ENCODE peak calls at places on chromosomes 13 and 19, in four cellular contexts. R, M, L and Q are unnamed samples.

GRCh38 chr19:33740811-33741396 is 55.8 kb upstream of the KCTD15 start:
- DNase-seq in L (no peak), R (peak), M (peak), Q (peak)

GRCh38 chr13:60869225-60869624 is 472.2 kb downstream of the TDRD3 start:
- DNase-seq in M (no peak), R (no peak), L (no peak), Q (no peak)

GRCh38 chr13:93690139-93690538 is 463.5 kb downstream of the GPC6 start:
- DNase-seq in M (peak), R (peak), L (no peak), Q (peak)

GRCh38 chr13:88068316-88068715 is 397.1 kb downstream of the SLITRK5 start:
- DNase-seq in L (no peak), R (no peak), M (peak), Q (no peak)

GRCh38 chr13:87821512-87821911 is 150.3 kb downstream of the SLITRK5 start:
- DNase-seq in M (no peak), L (no peak), R (no peak), Q (no peak)

GRCh38 chr13:33078268-33078667 is 62.0 kb downstream of the KL start:
- DNase-seq in M (no peak), R (no peak), L (no peak), Q (no peak)

GRCh38 chr13:108006619-108007018 is 208.7 kb downstream of the LIG4 start:
- DNase-seq in L (no peak), M (no peak), R (no peak), Q (no peak)

GRCh38 chr19:43804443-43804842 is 2.2 kb upstream of the LYPD5 start:
- DNase-seq in L (no peak), M (no peak), R (no peak), Q (no peak)

GRCh38 chr19:52993342-52994178 is 20.2 kb upstream of the ERVV-1 start:
- DNase-seq in M (peak), R (peak), L (peak), Q (peak)

GRCh38 chr13:54305377-54305776 is 1276.8 kb downstream of the OLFM4 start:
- DNase-seq in L (no peak), M (no peak), R (no peak), Q (no peak)

GRCh38 chr13:45205124-45205523 is 4.3 kb upstream of the KCTD4 start:
- DNase-seq in R (no peak), M (no peak), L (no peak), Q (no peak)

GRCh38 chr13:83824561-83824960 is 57.7 kb downstream of the SLITRK1 start:
- DNase-seq in R (no peak), L (no peak), M (no peak), Q (no peak)

GRCh38 chr19:29576043-29576442 is 30.0 kb upstream of the POP4 start:
- DNase-seq in R (peak), M (no peak), L (no peak), Q (no peak)

GRCh38 chr19:35144600-35145436 is 1.8 kb downstream of the FXYD7 start:
- DNase-seq in M (no peak), L (peak), R (no peak), Q (peak)

GRCh38 chr13:40494513-40494912 is 171.9 kb downstream of the FOXO1 start:
- DNase-seq in R (no peak), M (peak), L (no peak), Q (peak)

GRCh38 chr13:51829236-51829899 is 15.6 kb downstream of the TMEM272 start:
- DNase-seq in L (no peak), M (no peak), R (no peak), Q (no peak)

GRCh38 chr13:37070145-37070695 is 10.7 kb upstream of the SUPT20H start:
- DNase-seq in R (no peak), L (no peak), M (no peak), Q (no peak)

GRCh38 chr19:47230122-47230920 is 678 bp downstream of the BBC3 start:
- DNase-seq in L (peak), M (peak), R (peak), Q (peak)

GRCh38 chr19:30784850-30785459 is 412.8 kb downstream of the ZNF536 start:
- DNase-seq in M (peak), L (peak), R (peak), Q (peak)

GRCh38 chr13:43516401-43516826 is 270.4 kb downstream of the ENOX1 start:
- DNase-seq in L (no peak), M (peak), R (peak), Q (no peak)

GRCh38 chr13:32881074-32881791 is 135.0 kb upstream of the KL start:
- DNase-seq in L (no peak), R (peak), M (peak), Q (peak)

GRCh38 chr13:50082426-50083283 is 67.4 kb downstream of the KCNRG start:
- DNase-seq in R (peak), M (peak), L (peak), Q (peak)

GRCh38 chr13:28438598-28439334 is 56.2 kb downstream of the FLT1 start:
- DNase-seq in M (no peak), L (no peak), R (no peak), Q (no peak)

GRCh38 chr13:52428295-52428694 is 22.1 kb downstream of the VPS36 start:
- DNase-seq in M (peak), R (no peak), L (peak), Q (no peak)

GRCh38 chr13:62119739-62120700 is 704.4 kb upstream of the PCDH20 start:
- DNase-seq in L (no peak), M (peak), R (peak), Q (peak)

GRCh38 chr13:98142427-98143156 is at the start of gene FARP1:
- DNase-seq in M (peak), L (peak), R (peak), Q (peak)

GRCh38 chr13:51557875-51558604 is 26.2 kb upstream of the WDFY2 start:
- DNase-seq in R (peak), M (peak), L (no peak), Q (peak)

GRCh38 chr13:82412749-82413148 is 1469.5 kb downstream of the SLITRK1 start:
- DNase-seq in R (no peak), M (no peak), L (no peak), Q (no peak)

GRCh38 chr13:30796833-30797601 is 61.7 kb downstream of the ALOX5AP start:
- DNase-seq in L (no peak), M (peak), R (no peak), Q (no peak)

GRCh38 chr13:111115841-111116500 is 861 bp downstream of the ARHGEF7 start:
- DNase-seq in L (no peak), M (peak), R (peak), Q (peak)

GRCh38 chr19:38389101-38389925 is 816 bp downstream of the SPRED3 start:
- DNase-seq in L (no peak), M (peak), R (peak), Q (peak)

GRCh38 chr13:73056054-73056962 is 2.5 kb upstream of the KLF5 start:
- DNase-seq in M (peak), L (no peak), R (peak), Q (peak)

GRCh38 chr13:23856008-23856750 is 33.0 kb downstream of the MIPEP start:
- DNase-seq in M (no peak), R (no peak), L (no peak), Q (no peak)

GRCh38 chr19:19686580-19686979 is 17.9 kb downstream of the ZNF101 start:
- DNase-seq in M (no peak), L (no peak), R (no peak), Q (no peak)

GRCh38 chr13:27194209-27194608 is 22.6 kb upstream of the USP12 start:
- DNase-seq in R (peak), L (no peak), M (no peak), Q (no peak)

GRCh38 chr19:1251503-1252220 is 3.3 kb downstream of the MIDN start:
- DNase-seq in L (no peak), M (peak), R (no peak), Q (no peak)

GRCh38 chr19:1251233-1251502 is 2.8 kb downstream of the MIDN start:
- DNase-seq in M (peak), L (peak), R (peak), Q (peak)

GRCh38 chr19:1253514-1254080 is 5.2 kb downstream of the MIDN start:
- DNase-seq in L (no peak), M (peak), R (no peak), Q (no peak)

GRCh38 chr19:1252818-1253513 is 4.6 kb downstream of the MIDN start:
- DNase-seq in R (peak), L (peak), M (peak), Q (peak)

DNA sequence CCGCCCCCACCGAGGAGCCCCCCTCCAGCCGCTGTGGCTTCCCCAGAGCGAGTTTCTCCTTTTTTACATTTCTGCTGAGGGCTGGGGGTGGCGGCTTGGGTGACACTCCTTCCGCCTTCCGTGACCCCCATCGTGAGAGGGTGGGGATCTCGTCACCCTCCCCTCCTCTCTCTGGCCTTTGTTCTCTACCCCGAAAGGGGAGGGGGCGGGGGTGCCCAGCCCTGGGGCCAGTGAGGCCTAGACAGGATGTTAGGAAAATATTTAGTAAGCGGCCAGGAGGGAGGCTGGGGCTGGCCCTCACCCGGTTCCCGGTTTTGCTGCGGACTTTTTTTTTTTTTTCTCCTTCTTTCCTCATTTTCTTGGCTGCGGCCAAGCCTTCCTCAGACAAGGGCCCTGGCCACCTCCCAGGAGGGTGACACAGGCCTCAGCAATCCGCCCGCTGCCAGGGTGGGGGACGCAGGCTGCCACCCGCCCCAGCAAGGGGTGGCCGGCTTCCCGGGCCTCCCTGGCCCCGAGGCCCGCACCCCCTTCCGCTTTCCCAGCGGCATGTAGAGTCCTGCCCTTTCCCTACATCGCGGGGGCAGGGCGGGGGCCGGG is 3.9 kb downstream of the MIDN start:
- DNase-seq in M (peak), L (peak), R (peak), Q (peak)
- H3K4me3 ChIP-seq in M (peak), L (peak), R (peak), Q (peak)

GRCh38 chr19:13102666-13103584 is at the start of gene LYL1:
- DNase-seq in L (peak), R (no peak), M (no peak), Q (peak)
- H3K4me3 ChIP-seq in L (peak), R (peak), M (peak), Q (peak)

GRCh38 chr19:2167896-2168618 is 4.3 kb downstream of the DOT1L start:
- DNase-seq in M (peak), L (peak), R (peak), Q (peak)
- H3K4me3 ChIP-seq in M (peak), L (no peak), R (peak), Q (peak)

GRCh38 chr19:6246174-6247006 is 33.4 kb downstream of the MLLT1 start:
- DNase-seq in M (no peak), R (no peak), L (no peak), Q (no peak)
- H3K4me3 ChIP-seq in M (no peak), R (no peak), L (no peak), Q (no peak)

DNA sequence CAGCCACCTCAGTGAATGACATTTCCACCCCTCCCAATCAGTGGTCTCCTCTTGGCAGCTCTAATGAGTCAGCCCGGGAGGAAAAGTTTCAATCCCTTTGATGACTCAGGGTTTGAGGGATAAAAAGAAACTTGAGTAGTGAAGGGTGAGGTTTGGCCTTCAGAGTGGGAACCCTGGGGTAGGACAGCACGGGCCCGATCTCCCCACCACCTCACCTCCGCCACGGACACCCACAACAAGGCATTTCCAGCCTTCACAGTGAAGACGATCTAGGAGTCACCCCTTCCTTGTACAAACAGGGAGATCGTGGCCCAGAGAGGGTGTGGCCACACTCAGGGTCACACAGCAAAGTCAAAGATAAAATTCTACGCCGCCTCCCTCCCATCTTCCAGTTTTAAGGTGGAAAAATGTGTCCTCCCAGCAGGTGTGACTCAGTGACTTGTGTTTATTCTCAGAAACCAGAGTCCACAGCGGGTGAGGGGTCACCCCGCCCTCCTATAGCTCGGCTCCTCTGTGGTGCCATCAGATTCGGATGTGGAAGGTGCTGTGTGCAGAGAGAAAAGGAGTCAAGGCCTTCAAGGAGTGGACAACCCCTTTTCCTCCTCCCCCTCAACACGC is 12.3 kb downstream of the CIB3 start:
- DNase-seq in L (no peak), M (peak), R (peak), Q (peak)
- H3K4me3 ChIP-seq in L (no peak), M (no peak), R (no peak), Q (peak)

GRCh38 chr19:40959338-40959737 is 31.7 kb upstream of the CYP2B6 start:
- DNase-seq in R (no peak), M (no peak), L (no peak), Q (no peak)
- H3K4me3 ChIP-seq in R (no peak), M (no peak), L (no peak), Q (no peak)

GRCh38 chr19:50459638-50460037 is 16.7 kb upstream of the EMC10 start:
- DNase-seq in R (no peak), M (no peak), L (no peak), Q (peak)

GRCh38 chr19:50460161-50460765 is 16.0 kb upstream of the EMC10 start:
- DNase-seq in L (no peak), R (peak), M (peak), Q (peak)

GRCh38 chr19:50457300-50457699 is 19.0 kb upstream of the EMC10 start:
- DNase-seq in M (no peak), L (no peak), R (no peak), Q (peak)

GRCh38 chr19:50458396-50459066 is 17.8 kb upstream of the EMC10 start:
- DNase-seq in L (no peak), M (peak), R (peak), Q (peak)

DNA sequence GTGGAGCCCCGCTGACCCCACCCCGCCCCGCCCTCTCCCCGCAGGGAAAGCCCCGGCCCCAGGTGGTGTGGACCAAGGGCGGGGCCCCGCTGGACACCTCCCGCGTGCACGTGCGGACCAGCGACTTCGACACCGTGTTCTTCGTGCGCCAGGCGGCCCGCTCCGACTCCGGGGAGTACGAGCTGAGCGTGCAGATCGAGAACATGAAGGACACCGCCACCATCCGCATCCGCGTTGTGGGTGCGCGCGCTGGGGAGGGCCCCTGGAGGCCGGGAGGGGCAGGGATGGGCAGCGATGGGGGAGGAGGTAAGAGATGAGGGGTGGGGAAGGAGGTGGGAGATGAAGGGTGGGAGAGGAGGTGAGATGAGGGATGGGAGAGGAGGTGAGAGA is 17.2 kb upstream of the EMC10 start:
- DNase-seq in M (no peak), R (no peak), L (no peak), Q (peak)
- H3K4me3 ChIP-seq in M (no peak), R (no peak), L (no peak), Q (no peak)

GRCh38 chr13:105838231-105838630 is 697.2 kb downstream of the EFNB2 start:
- DNase-seq in R (no peak), L (no peak), M (no peak), Q (no peak)
- H3K4me3 ChIP-seq in R (no peak), L (no peak), M (no peak), Q (no peak)

GRCh38 chr19:39558623-39559117 is 18.7 kb upstream of the EID2 start:
- DNase-seq in L (no peak), M (no peak), R (no peak), Q (no peak)
- H3K4me3 ChIP-seq in L (no peak), M (no peak), R (no peak), Q (no peak)

GRCh38 chr19:13012390-13012689 is 17.1 kb downstream of the NFIX start:
- DNase-seq in L (no peak), M (no peak), R (no peak), Q (no peak)

GRCh38 chr19:13012690-13013608 is 17.7 kb downstream of the NFIX start:
- DNase-seq in R (peak), M (peak), L (no peak), Q (peak)

GRCh38 chr19:13011653-13012389 is 16.5 kb downstream of the NFIX start:
- DNase-seq in R (no peak), L (no peak), M (no peak), Q (peak)

GRCh38 chr19:13010038-13010991 is 15.0 kb downstream of the NFIX start:
- DNase-seq in R (peak), M (no peak), L (peak), Q (peak)

DNA sequence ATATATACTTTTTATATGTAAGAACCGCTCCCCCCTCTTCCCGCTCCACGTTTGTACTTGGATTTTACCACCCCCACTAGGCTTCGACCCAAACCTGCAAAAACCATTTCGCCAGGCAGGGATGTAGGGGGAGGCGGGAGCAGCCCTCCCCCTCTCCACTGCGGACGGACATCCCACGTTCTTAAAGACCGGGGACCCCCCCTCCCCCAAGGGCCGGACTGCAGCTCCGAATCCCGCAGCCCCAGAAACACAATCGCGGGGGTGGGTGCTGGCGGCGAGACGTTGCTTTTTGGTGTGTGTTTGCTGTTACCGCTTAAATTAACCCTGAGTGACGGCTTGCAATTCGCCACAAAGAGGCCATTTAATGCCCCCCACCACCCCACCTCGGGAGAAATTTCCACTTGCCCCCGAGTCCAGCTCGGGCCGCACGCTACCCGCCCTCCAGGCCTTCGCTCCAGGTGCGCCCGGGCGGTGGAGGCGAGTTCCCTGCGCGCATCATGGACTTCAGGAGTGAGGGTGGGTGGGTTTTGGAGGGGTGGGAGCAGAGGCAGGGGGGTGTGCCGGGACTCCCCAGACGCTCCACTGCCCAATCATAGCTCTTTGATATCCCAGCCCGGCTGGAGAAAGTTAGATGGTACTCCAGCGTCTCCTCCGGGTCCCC is 15.8 kb downstream of the NFIX start:
- DNase-seq in M (no peak), L (no peak), R (no peak), Q (peak)
- H3K4me3 ChIP-seq in M (no peak), L (no peak), R (no peak), Q (no peak)